ENCODE peak calls at places on chromosome 4, in five cellular contexts. Z is right atrium auricular region, D is A673, K is H9, C is spleen. P is an unnamed sample.

GRCh38 chr4:63619771-63620170 is 789.5 kb downstream of the TECRL start:
- DNase-seq in K (no peak), C (no peak), D (no peak), Z (no peak), P (no peak)

GRCh38 chr4:139014391-139015268 is 951 bp upstream of the NOCT start:
- DNase-seq in C (no peak), Z (no peak), D (peak), K (no peak), P (no peak)

GRCh38 chr4:173318648-173319211 is 15.4 kb downstream of the HMGB2 start:
- DNase-seq in C (no peak), D (peak), K (no peak), Z (no peak), P (no peak)

GRCh38 chr4:95267081-95267480 is 281.7 kb downstream of the UNC5C start:
- DNase-seq in D (no peak), Z (no peak), K (no peak), C (no peak), P (no peak)

GRCh38 chr4:180909279-180909678 is 1333.9 kb upstream of the TENM3 start:
- DNase-seq in K (peak), D (peak), C (no peak), Z (no peak), P (no peak)

GRCh38 chr4:54683616-54684346 is 26.0 kb downstream of the KIT start:
- DNase-seq in Z (no peak), D (peak), C (no peak), K (peak), P (no peak)

GRCh38 chr4:114782842-114783595 is 184.4 kb downstream of the UGT8 start:
- DNase-seq in K (no peak), C (no peak), Z (no peak), D (peak), P (no peak)

GRCh38 chr4:43330288-43330687 is 437.8 kb downstream of the GRXCR1 start:
- DNase-seq in Z (no peak), K (no peak), D (no peak), C (no peak), P (no peak)

GRCh38 chr4:158094413-158095110 is 78.3 kb downstream of the GASK1B start:
- DNase-seq in Z (no peak), K (no peak), C (no peak), D (no peak), P (no peak)

GRCh38 chr4:97867557-97868091 is 275.7 kb downstream of the STPG2 start:
- DNase-seq in C (no peak), K (no peak), Z (no peak), D (no peak), P (no peak)

GRCh38 chr4:182671231-182671630 is 246.0 kb downstream of the DCTD start:
- DNase-seq in C (no peak), K (no peak), D (no peak), Z (no peak), P (no peak)

GRCh38 chr4:15901996-15902395 is 36.5 kb downstream of the FGFBP1 start:
- DNase-seq in K (no peak), D (no peak), C (no peak), Z (no peak), P (no peak)

GRCh38 chr4:118032691-118033090 is 1.6 kb upstream of the NDST3 start:
- DNase-seq in Z (no peak), K (peak), C (no peak), D (no peak), P (no peak)

GRCh38 chr4:123941306-123941705 is 544.7 kb downstream of the SPRY1 start:
- DNase-seq in Z (no peak), D (no peak), K (no peak), C (no peak), P (no peak)

GRCh38 chr4:155666701-155667537 is at the start of gene GUCY1A1:
- DNase-seq in Z (peak), D (peak), C (peak), K (peak), P (peak)

GRCh38 chr4:112141366-112142138 is 3.7 kb upstream of the FAM241A start:
- DNase-seq in D (no peak), C (no peak), K (no peak), Z (no peak), P (no peak)

GRCh38 chr4:76546282-76547166 is 111.5 kb downstream of the SHROOM3 start:
- DNase-seq in Z (no peak), D (peak), C (no peak), K (no peak), P (no peak)

GRCh38 chr4:141283563-141283962 is 62.9 kb downstream of the ZNF330 start:
- DNase-seq in C (no peak), K (no peak), Z (no peak), D (no peak), P (no peak)

GRCh38 chr4:77158487-77158861 is 1.5 kb downstream of the CCNG2 start:
- DNase-seq in Z (no peak), D (no peak), C (no peak), K (no peak), P (no peak)

GRCh38 chr4:78770091-78770642 is 6.0 kb upstream of the BMP2K start:
- DNase-seq in Z (no peak), D (no peak), C (no peak), K (no peak), P (no peak)

GRCh38 chr4:151955721-151956340 is 195.0 kb upstream of the GATB start:
- DNase-seq in K (no peak), D (no peak), Z (no peak), C (no peak), P (no peak)

GRCh38 chr4:137949746-137950145 is 292.4 kb downstream of the SLC7A11 start:
- DNase-seq in C (no peak), D (no peak), Z (no peak), K (no peak), P (no peak)

GRCh38 chr4:170025523-170026252 is 507 bp downstream of the MFAP3L start:
- DNase-seq in K (no peak), C (no peak), D (peak), Z (no peak), P (peak)

GRCh38 chr4:101306225-101306624 is 41.1 kb downstream of the PPP3CA start:
- DNase-seq in C (no peak), Z (no peak), K (no peak), D (no peak), P (no peak)

GRCh38 chr4:186669159-186669720 is 54.4 kb downstream of the FAT1 start:
- DNase-seq in K (peak), D (peak), C (no peak), Z (no peak), P (no peak)

GRCh38 chr4:5708171-5708828 is at the start of gene EVC2:
- DNase-seq in C (no peak), K (peak), Z (peak), D (peak), P (no peak)
- H3K27ac ChIP-seq in C (peak), K (no peak), Z (peak), D (peak), P (peak)

GRCh38 chr4:1315838-1316536 is 26.3 kb downstream of the MAEA start:
- DNase-seq in C (no peak), K (no peak), D (no peak), Z (no peak), P (no peak)
- H3K27ac ChIP-seq in C (no peak), K (no peak), D (no peak), Z (no peak), P (no peak)

GRCh38 chr4:86450861-86451260 is 91.0 kb upstream of the MAPK10 start:
- DNase-seq in D (no peak), Z (no peak), K (no peak), C (no peak), P (no peak)

GRCh38 chr4:86450189-86450588 is 90.3 kb upstream of the MAPK10 start:
- DNase-seq in C (no peak), K (no peak), Z (no peak), D (no peak), P (no peak)

GRCh38 chr4:86453044-86453501 is 93.2 kb upstream of the MAPK10 start:
- DNase-seq in K (no peak), Z (peak), D (peak), C (no peak), P (no peak)

GRCh38 chr4:86451560-86452322 is 91.9 kb upstream of the MAPK10 start:
- DNase-seq in K (no peak), C (no peak), D (no peak), Z (no peak), P (no peak)

DNA sequence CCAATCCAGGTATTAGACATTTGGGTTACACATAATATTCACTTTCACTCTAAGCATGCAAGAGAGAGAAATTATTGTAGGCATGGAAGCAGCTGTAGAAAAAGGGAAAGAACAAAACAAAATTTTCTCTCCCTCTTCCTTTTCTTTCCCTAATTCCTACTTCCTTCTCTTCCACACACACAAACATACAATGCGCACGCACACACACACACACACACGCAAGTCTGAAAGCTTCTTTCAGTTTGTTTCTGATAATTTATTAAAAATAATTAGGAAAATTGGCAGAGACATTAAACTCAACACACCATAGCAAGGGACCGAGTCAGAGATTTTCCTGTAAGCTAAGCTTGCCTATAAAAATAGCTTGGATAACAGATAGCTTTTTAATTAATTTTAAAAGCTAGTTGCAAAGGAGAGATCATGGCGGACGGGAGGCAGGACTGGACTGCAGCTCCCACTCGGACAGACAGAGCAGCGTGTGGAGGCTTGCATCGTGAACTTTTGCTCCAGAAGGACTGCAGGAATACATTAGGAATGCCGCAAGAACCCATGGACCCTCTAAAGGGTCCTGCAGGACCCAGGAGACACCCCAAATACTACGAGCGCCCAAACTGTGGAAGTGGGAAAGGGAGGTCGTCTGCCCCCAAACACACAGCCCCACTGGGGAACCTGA is 92.6 kb upstream of the MAPK10 start:
- DNase-seq in Z (no peak), D (no peak), C (no peak), K (no peak), P (no peak)
- H3K27ac ChIP-seq in Z (peak), D (no peak), C (peak), K (no peak), P (peak)

GRCh38 chr4:96649536-96649935 is 809.6 kb downstream of the PDHA2 start:
- DNase-seq in D (no peak), C (no peak), K (no peak), Z (no peak), P (no peak)

GRCh38 chr4:96642486-96642885 is 802.6 kb downstream of the PDHA2 start:
- DNase-seq in Z (no peak), C (no peak), D (no peak), K (peak), P (no peak)

DNA sequence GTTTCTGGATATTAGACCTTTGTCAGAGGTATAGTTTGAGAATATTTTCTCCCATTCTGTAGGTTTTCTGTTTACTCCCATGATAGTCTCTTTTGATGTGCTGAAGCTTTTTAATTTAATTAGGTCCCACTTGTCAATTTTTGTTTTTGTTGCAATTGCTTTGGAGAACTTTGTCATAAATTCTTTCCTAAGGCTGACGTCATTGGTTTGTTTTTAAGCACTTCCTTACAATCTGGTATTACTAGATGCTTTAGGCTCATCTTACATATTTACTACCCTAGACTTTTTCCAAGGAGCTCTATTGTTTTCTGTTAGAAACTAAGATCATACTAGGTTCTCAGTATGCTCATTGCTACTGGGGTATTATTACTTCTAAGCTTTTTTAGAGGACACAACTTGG is 806.3 kb downstream of the PDHA2 start:
- DNase-seq in C (no peak), D (no peak), Z (no peak), K (no peak), P (no peak)
- H3K27ac ChIP-seq in C (no peak), D (no peak), Z (no peak), K (no peak), P (no peak)

P was measured in caudate nucleus.